ENCODE peak calls at places on chromosomes 13 and 19, in ten cellular contexts. B is effector memory CD4-positive, alpha-beta T cell; U is fibroblast of lung; P is transverse colon; R is CD8-positive, alpha-beta memory T cell; S is cardiac muscle cell; K is PC-3; D is breast epithelium; Q is body of pancreas; N is CD8-positive, alpha-beta T cell. H is an unnamed sample.
A peak's percentile ranks its signal among the peaks of the same experiment; 100 is the strongest.

GRCh38 chr13:50594276-50594970 is 249.1 kb downstream of the DLEU7 start:
- DNase-seq in B (no peak), U (no peak), P (peak; percentile 40), R (no peak), S (no peak), K (no peak), D (no peak), Q (no peak), N (no peak), H (no peak)

GRCh38 chr19:19342086-19343015 is 21.7 kb downstream of the MAU2 start:
- DNase-seq in B (no peak), U (peak; percentile 57), P (peak; percentile 65), R (no peak), S (peak; percentile 87), K (peak; percentile 64), D (peak; percentile 37), Q (peak; percentile 74), N (no peak), H (no peak)

GRCh38 chr19:28960986-28961705 is 251.8 kb downstream of the UQCRFS1 start:
- DNase-seq in B (no peak), U (peak; percentile 9), P (no peak), R (no peak), S (no peak), K (no peak), D (no peak), Q (no peak), N (no peak), H (no peak)

GRCh38 chr13:71240906-71241305 is 626.1 kb downstream of the DACH1 start:
- DNase-seq in B (no peak), U (peak; percentile 59), P (no peak), R (no peak), S (peak; percentile 15), K (peak; percentile 35), D (no peak), Q (no peak), N (no peak), H (no peak)

GRCh38 chr13:99484405-99484981 is 16.8 kb upstream of the TM9SF2 start:
- DNase-seq in B (no peak), U (peak; percentile 90), P (no peak), R (no peak), S (no peak), K (no peak), D (no peak), Q (no peak), N (no peak), H (peak; percentile 70)

GRCh38 chr19:15836345-15836594 is 20.8 kb upstream of the OR10H1 start:
- DNase-seq in B (no peak), U (peak; percentile 10), P (no peak), R (no peak), S (no peak), K (no peak), D (no peak), Q (no peak), N (peak; percentile 6), H (no peak)

GRCh38 chr13:64753606-64754005 is 2476.5 kb downstream of the PCDH9 start:
- DNase-seq in B (no peak), U (peak; percentile 44), P (no peak), R (no peak), S (no peak), K (no peak), D (no peak), Q (no peak), N (no peak), H (no peak)

GRCh38 chr19:58361900-58362271 is 665 bp downstream of the ZNF497 start:
- DNase-seq in B (no peak), U (no peak), P (peak; percentile 57), R (no peak), S (no peak), K (peak; percentile 36), D (peak; percentile 46), Q (peak; percentile 61), N (no peak), H (no peak)

GRCh38 chr13:43441464-43441863 is 345.3 kb downstream of the ENOX1 start:
- DNase-seq in B (no peak), U (no peak), P (no peak), R (no peak), S (no peak), K (no peak), D (no peak), Q (no peak), N (no peak), H (no peak)

GRCh38 chr13:76925115-76925514 is 23.2 kb upstream of the ACOD1 start:
- DNase-seq in B (no peak), U (no peak), P (no peak), R (no peak), S (no peak), K (peak; percentile 4), D (no peak), Q (no peak), N (no peak), H (no peak)

GRCh38 chr13:109611912-109612691 is 174.3 kb downstream of the IRS2 start:
- DNase-seq in B (no peak), U (no peak), P (no peak), R (no peak), S (no peak), K (peak; percentile 39), D (no peak), Q (no peak), N (no peak), H (no peak)

GRCh38 chr19:15476334-15476733 is 3.0 kb downstream of the PGLYRP2 start:
- DNase-seq in B (no peak), U (no peak), P (no peak), R (no peak), S (no peak), K (no peak), D (no peak), Q (no peak), N (no peak), H (no peak)

GRCh38 chr13:109846185-109846584 is 59.8 kb upstream of the IRS2 start:
- DNase-seq in B (no peak), U (no peak), P (no peak), R (no peak), S (no peak), K (no peak), D (no peak), Q (no peak), N (no peak), H (no peak)

GRCh38 chr13:78978381-78978998 is 319.5 kb upstream of the OBI1 start:
- DNase-seq in B (no peak), U (peak; percentile 75), P (peak; percentile 11), R (no peak), S (peak; percentile 74), K (peak; percentile 68), D (no peak), Q (peak; percentile 67), N (no peak), H (no peak)

DNA sequence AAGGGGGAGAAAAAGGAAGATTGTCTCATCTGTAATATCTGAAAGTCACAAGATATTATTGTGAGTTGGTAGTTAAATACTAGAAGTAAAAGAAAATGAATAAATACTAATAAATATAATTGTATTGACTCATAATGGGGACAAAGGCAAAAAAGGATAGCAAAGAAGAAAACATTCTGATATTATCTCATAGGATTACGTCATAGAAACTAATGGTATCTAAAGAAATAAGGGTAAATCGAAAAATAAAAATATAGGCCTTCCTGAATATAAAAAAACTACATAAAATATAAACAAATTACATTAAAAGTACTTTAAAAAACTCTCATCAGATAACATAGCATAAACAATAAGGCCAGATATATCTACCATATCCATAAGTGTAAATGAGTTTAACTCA is 38.6 kb upstream of the TDRD3 start:
- DNase-seq in B (no peak), U (no peak), P (no peak), R (no peak), S (no peak), K (no peak), D (no peak), Q (no peak), N (no peak), H (no peak)
- H3K36me3 ChIP-seq in B (no peaks in the 10 kb centered on the region), U (no peaks in the 10 kb centered on the region), P (no peaks in the 10 kb centered on the region), R (no peaks in the 10 kb centered on the region), S (no peaks in the 10 kb centered on the region), K (no peaks in the 10 kb centered on the region), D (no peaks in the 10 kb centered on the region), Q (no peaks in the 10 kb centered on the region), N (no peaks in the 10 kb centered on the region), H (no peaks in the 10 kb centered on the region)

GRCh38 chr13:20923272-20923671 is 20.7 kb upstream of the XPO4 start:
- DNase-seq in B (no peak), U (no peak), P (no peak), R (no peak), S (no peak), K (no peak), D (no peak), Q (no peak), N (no peak), H (no peak)

GRCh38 chr13:20924758-20925394 is 22.3 kb upstream of the XPO4 start:
- DNase-seq in B (peak; percentile 17), U (peak; percentile 89), P (peak; percentile 79), R (peak; percentile 64), S (peak; percentile 94), K (peak; percentile 86), D (peak; percentile 49), Q (peak; percentile 81), N (peak; percentile 46), H (peak; percentile 61)

GRCh38 chr13:20921572-20921971 is 19.0 kb upstream of the XPO4 start:
- DNase-seq in B (no peak), U (no peak), P (no peak), R (no peak), S (no peak), K (no peak), D (no peak), Q (no peak), N (no peak), H (no peak)
- H3K36me3 ChIP-seq in B (no peaks in the 10 kb centered on the region), U (no peaks in the 10 kb centered on the region), P (no peaks in the 10 kb centered on the region), R (no peaks in the 10 kb centered on the region), S (no peaks in the 10 kb centered on the region), K (no peaks in the 10 kb centered on the region), D (no peaks in the 10 kb centered on the region), Q (no peaks in the 10 kb centered on the region), N (no peaks in the 10 kb centered on the region), H (no peaks in the 10 kb centered on the region)

GRCh38 chr19:536031-536880 is 4.7 kb downstream of the CDC34 start:
- DNase-seq in B (no peak), U (no peak), P (peak; percentile 8), R (no peak), S (no peak), K (no peak), D (no peak), Q (no peak), N (no peak), H (no peak)
- H3K36me3 ChIP-seq in B (peaks cover 42% of the 10 kb centered on the region), U (peaks cover 20% of the 10 kb centered on the region), P (peaks cover 6% of the 10 kb centered on the region), R (peaks cover 5% of the 10 kb centered on the region), S (peaks cover 28% of the 10 kb centered on the region), K (peaks cover 11% of the 10 kb centered on the region), D (no peaks in the 10 kb centered on the region), Q (no peaks in the 10 kb centered on the region), N (no peaks in the 10 kb centered on the region), H (peaks cover 23% of the 10 kb centered on the region)

DNA sequence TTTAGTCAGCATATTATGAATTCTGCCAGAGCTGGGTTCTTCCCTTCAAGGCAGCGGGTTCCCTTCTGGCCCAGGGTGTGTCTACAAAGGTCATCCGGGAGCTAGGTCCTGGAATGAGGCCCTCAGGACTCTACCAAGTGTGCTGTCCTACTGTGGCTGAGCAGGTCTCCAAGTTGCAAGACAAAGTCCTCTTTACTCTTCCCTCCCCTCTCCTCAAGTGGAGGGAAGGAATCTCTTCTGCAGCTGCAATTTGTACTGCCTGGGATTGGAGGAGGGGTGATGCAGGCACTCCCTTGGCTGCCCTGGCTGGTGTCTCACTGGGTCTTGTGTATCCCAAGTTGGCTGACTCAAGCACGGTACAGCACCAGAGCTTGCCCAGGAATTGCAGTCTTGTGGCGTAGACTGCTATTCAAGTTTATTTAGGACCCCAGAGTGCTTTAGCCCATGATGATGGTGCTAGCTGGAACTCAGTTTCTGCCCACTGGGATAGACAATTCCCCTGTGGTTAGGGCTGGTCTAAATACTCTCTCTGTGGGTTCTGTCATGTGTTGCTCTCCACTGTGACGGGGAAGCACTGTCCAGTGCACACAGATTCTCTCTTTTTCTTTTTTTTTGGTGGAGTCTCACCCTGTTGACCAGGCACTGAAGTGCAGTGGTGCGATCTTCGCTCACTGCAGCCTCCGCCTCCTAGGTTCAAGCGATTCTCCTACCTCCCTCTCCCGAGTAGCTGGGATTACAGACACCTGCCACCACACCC is 28.5 kb downstream of the RFC3 start:
- DNase-seq in B (no peak), U (no peak), P (no peak), R (no peak), S (no peak), K (no peak), D (no peak), Q (no peak), N (no peak), H (no peak)
- H3K36me3 ChIP-seq in B (no peaks in the 10 kb centered on the region), U (no peaks in the 10 kb centered on the region), P (no peaks in the 10 kb centered on the region), R (no peaks in the 10 kb centered on the region), S (no peaks in the 10 kb centered on the region), K (peaks cover 8% of the 10 kb centered on the region), D (no peaks in the 10 kb centered on the region), Q (no peaks in the 10 kb centered on the region), N (no peaks in the 10 kb centered on the region), H (no peaks in the 10 kb centered on the region)